ENCODE peak calls at places on chromosomes 1 and 21, in nine cellular contexts. One of them, this sample, is unnamed.

GRCh38 chr1:198890531-198890930 is 251.7 kb downstream of the PTPRC start:
- DNase-seq in HCEC 1CT: peak; percentile 31
- DNase-seq in ascending aorta: no peak
- DNase-seq in mucosa of gallbladder: no peak
- DNase-seq in NCI-H774: no peak
- DNase-seq in RKO: no peak
- DNase-seq in GM12891: no peak
- DNase-seq in SK-MEL-5: no peak
- DNase-seq in B cell: no peak
- DNase-seq in this sample: no peak

GRCh38 chr1:238409191-238409846 is 518.6 kb upstream of the ZP4 start:
- DNase-seq in mucosa of gallbladder: no peak
- DNase-seq in SK-MEL-5: peak; percentile 89
- DNase-seq in NCI-H774: no peak
- DNase-seq in RKO: peak; percentile 3
- DNase-seq in ascending aorta: no peak
- DNase-seq in HCEC 1CT: peak; percentile 36
- DNase-seq in B cell: no peak
- DNase-seq in GM12891: no peak
- DNase-seq in this sample: no peak

GRCh38 chr21:37452222-37452621 is 85.6 kb downstream of the DYRK1A start:
- DNase-seq in mucosa of gallbladder: no peak
- DNase-seq in ascending aorta: peak; percentile 85
- DNase-seq in SK-MEL-5: no peak
- DNase-seq in HCEC 1CT: peak; percentile 89
- DNase-seq in NCI-H774: no peak
- DNase-seq in GM12891: no peak
- DNase-seq in B cell: no peak
- DNase-seq in RKO: no peak
- DNase-seq in this sample: no peak

GRCh38 chr1:239155466-239155865 is 230.9 kb upstream of the CHRM3 start:
- DNase-seq in SK-MEL-5: no peak
- DNase-seq in mucosa of gallbladder: no peak
- DNase-seq in RKO: no peak
- DNase-seq in HCEC 1CT: no peak
- DNase-seq in ascending aorta: no peak
- DNase-seq in NCI-H774: no peak
- DNase-seq in B cell: no peak
- DNase-seq in GM12891: no peak
- DNase-seq in this sample: no peak

GRCh38 chr1:5455056-5455455 is 537.2 kb downstream of the NPHP4 start:
- DNase-seq in B cell: no peak
- DNase-seq in GM12891: no peak
- DNase-seq in SK-MEL-5: no peak
- DNase-seq in HCEC 1CT: no peak
- DNase-seq in mucosa of gallbladder: no peak
- DNase-seq in NCI-H774: no peak
- DNase-seq in ascending aorta: no peak
- DNase-seq in RKO: peak; percentile 1
- DNase-seq in this sample: no peak

GRCh38 chr1:151530461-151530860 is 9.6 kb upstream of the TUFT1 start:
- DNase-seq in ascending aorta: no peak
- DNase-seq in NCI-H774: no peak
- DNase-seq in mucosa of gallbladder: no peak
- DNase-seq in B cell: no peak
- DNase-seq in GM12891: no peak
- DNase-seq in RKO: no peak
- DNase-seq in SK-MEL-5: no peak
- DNase-seq in HCEC 1CT: no peak
- DNase-seq in this sample: no peak

GRCh38 chr1:26530898-26531598 is 1.5 kb downstream of the RPS6KA1 start:
- DNase-seq in HCEC 1CT: peak; percentile 32
- DNase-seq in ascending aorta: no peak
- DNase-seq in NCI-H774: peak; percentile 2
- DNase-seq in mucosa of gallbladder: peak; percentile 52
- DNase-seq in B cell: no peak
- DNase-seq in SK-MEL-5: no peak
- DNase-seq in GM12891: no peak
- DNase-seq in RKO: peak; percentile 83
- DNase-seq in this sample: no peak

GRCh38 chr21:32411366-32412161 is 942 bp upstream of the EVA1C start:
- DNase-seq in RKO: peak; percentile 76
- DNase-seq in GM12891: no peak
- DNase-seq in HCEC 1CT: peak; percentile 59
- DNase-seq in NCI-H774: peak; percentile 52
- DNase-seq in B cell: no peak
- DNase-seq in mucosa of gallbladder: peak; percentile 90
- DNase-seq in SK-MEL-5: no peak
- DNase-seq in ascending aorta: peak; percentile 97
- DNase-seq in this sample: no peak

GRCh38 chr1:163826500-163826899 is 504.7 kb downstream of the NUF2 start:
- DNase-seq in GM12891: no peak
- DNase-seq in SK-MEL-5: no peak
- DNase-seq in HCEC 1CT: no peak
- DNase-seq in mucosa of gallbladder: no peak
- DNase-seq in B cell: no peak
- DNase-seq in NCI-H774: peak; percentile 88
- DNase-seq in RKO: no peak
- DNase-seq in ascending aorta: no peak
- DNase-seq in this sample: no peak

GRCh38 chr1:39646232-39647081 is 7.0 kb upstream of the HEYL start:
- DNase-seq in RKO: no peak
- DNase-seq in HCEC 1CT: peak; percentile 32
- DNase-seq in ascending aorta: peak; percentile 76
- DNase-seq in GM12891: no peak
- DNase-seq in B cell: no peak
- DNase-seq in mucosa of gallbladder: peak; percentile 64
- DNase-seq in SK-MEL-5: peak; percentile 43
- DNase-seq in NCI-H774: no peak
- DNase-seq in this sample: no peak

GRCh38 chr1:16724718-16725438 is 15.4 kb upstream of the RNU1-4 start:
- DNase-seq in ascending aorta: peak; percentile 68
- DNase-seq in NCI-H774: no peak
- DNase-seq in SK-MEL-5: no peak
- DNase-seq in GM12891: no peak
- DNase-seq in RKO: no peak
- DNase-seq in mucosa of gallbladder: peak; percentile 14
- DNase-seq in B cell: no peak
- DNase-seq in HCEC 1CT: no peak
- DNase-seq in this sample: no peak

GRCh38 chr1:239125027-239125426 is 261.3 kb upstream of the CHRM3 start:
- DNase-seq in HCEC 1CT: no peak
- DNase-seq in SK-MEL-5: no peak
- DNase-seq in B cell: no peak
- DNase-seq in ascending aorta: no peak
- DNase-seq in NCI-H774: no peak
- DNase-seq in RKO: no peak
- DNase-seq in GM12891: no peak
- DNase-seq in mucosa of gallbladder: no peak
- DNase-seq in this sample: no peak

GRCh38 chr1:222266223-222267215 is 281.4 kb downstream of the HHIPL2 start:
- DNase-seq in SK-MEL-5: no peak
- DNase-seq in mucosa of gallbladder: no peak
- DNase-seq in NCI-H774: no peak
- DNase-seq in ascending aorta: no peak
- DNase-seq in HCEC 1CT: no peak
- DNase-seq in B cell: no peak
- DNase-seq in RKO: no peak
- DNase-seq in GM12891: no peak
- DNase-seq in this sample: no peak

GRCh38 chr1:66266350-66266749 is 267.6 kb upstream of the SGIP1 start:
- DNase-seq in B cell: no peak
- DNase-seq in RKO: peak; percentile 51
- DNase-seq in NCI-H774: peak; percentile 51
- DNase-seq in GM12891: no peak
- DNase-seq in HCEC 1CT: no peak
- DNase-seq in mucosa of gallbladder: no peak
- DNase-seq in ascending aorta: no peak
- DNase-seq in SK-MEL-5: no peak
- DNase-seq in this sample: no peak

GRCh38 chr1:201888282-201889033 is at the start of gene SHISA4:
- DNase-seq in NCI-H774: peak; percentile 70
- DNase-seq in RKO: peak; percentile 66
- DNase-seq in B cell: no peak
- DNase-seq in SK-MEL-5: peak; percentile 80
- DNase-seq in ascending aorta: peak; percentile 96
- DNase-seq in HCEC 1CT: peak; percentile 42
- DNase-seq in mucosa of gallbladder: peak; percentile 58
- DNase-seq in GM12891: peak; percentile 47
- DNase-seq in this sample: no peak

GRCh38 chr1:205943245-205943644 is at the start of gene SLC26A9:
- DNase-seq in ascending aorta: no peak
- DNase-seq in GM12891: no peak
- DNase-seq in SK-MEL-5: no peak
- DNase-seq in RKO: no peak
- DNase-seq in HCEC 1CT: no peak
- DNase-seq in NCI-H774: no peak
- DNase-seq in mucosa of gallbladder: no peak
- DNase-seq in B cell: no peak
- DNase-seq in this sample: no peak

GRCh38 chr1:97461782-97462181 is 459.1 kb downstream of the DPYD start:
- DNase-seq in RKO: no peak
- DNase-seq in NCI-H774: no peak
- DNase-seq in B cell: no peak
- DNase-seq in GM12891: no peak
- DNase-seq in ascending aorta: no peak
- DNase-seq in SK-MEL-5: peak; percentile 1
- DNase-seq in mucosa of gallbladder: no peak
- DNase-seq in HCEC 1CT: no peak
- DNase-seq in this sample: no peak

GRCh38 chr1:204493145-204493881 is 1.3 kb downstream of the PIK3C2B start:
- DNase-seq in HCEC 1CT: no peak
- DNase-seq in NCI-H774: no peak
- DNase-seq in RKO: peak; percentile 53
- DNase-seq in mucosa of gallbladder: peak; percentile 84
- DNase-seq in SK-MEL-5: no peak
- DNase-seq in ascending aorta: peak; percentile 82
- DNase-seq in GM12891: no peak
- DNase-seq in B cell: no peak
- DNase-seq in this sample: no peak

GRCh38 chr1:201348211-201348566 is 29.3 kb downstream of the TNNT2 start:
- DNase-seq in NCI-H774: peak; percentile 1
- DNase-seq in ascending aorta: no peak
- DNase-seq in GM12891: peak; percentile 52
- DNase-seq in mucosa of gallbladder: peak; percentile 32
- DNase-seq in B cell: no peak
- DNase-seq in RKO: peak; percentile 50
- DNase-seq in SK-MEL-5: peak; percentile 64
- DNase-seq in HCEC 1CT: peak; percentile 51
- DNase-seq in this sample: no peak

GRCh38 chr1:30514945-30515344 is 208.4 kb downstream of the MATN1 start:
- DNase-seq in NCI-H774: no peak
- DNase-seq in mucosa of gallbladder: no peak
- DNase-seq in GM12891: no peak
- DNase-seq in ascending aorta: no peak
- DNase-seq in HCEC 1CT: no peak
- DNase-seq in B cell: no peak
- DNase-seq in SK-MEL-5: no peak
- DNase-seq in RKO: no peak
- DNase-seq in this sample: no peak

GRCh38 chr1:196466656-196467055 is 141.6 kb downstream of the KCNT2 start:
- DNase-seq in mucosa of gallbladder: no peak
- DNase-seq in HCEC 1CT: peak; percentile 88
- DNase-seq in RKO: peak; percentile 16
- DNase-seq in NCI-H774: no peak
- DNase-seq in SK-MEL-5: no peak
- DNase-seq in GM12891: no peak
- DNase-seq in ascending aorta: no peak
- DNase-seq in B cell: no peak
- DNase-seq in this sample: no peak

GRCh38 chr21:38955495-38955894 is 149.8 kb downstream of the ETS2 start:
- DNase-seq in B cell: no peak
- DNase-seq in ascending aorta: no peak
- DNase-seq in GM12891: no peak
- DNase-seq in mucosa of gallbladder: no peak
- DNase-seq in RKO: peak; percentile 52
- DNase-seq in NCI-H774: no peak
- DNase-seq in HCEC 1CT: peak; percentile 80
- DNase-seq in SK-MEL-5: no peak
- DNase-seq in this sample: no peak

GRCh38 chr1:182575540-182576149 is 13.4 kb downstream of the RNASEL start:
- DNase-seq in RKO: no peak
- DNase-seq in GM12891: no peak
- DNase-seq in ascending aorta: no peak
- DNase-seq in SK-MEL-5: no peak
- DNase-seq in B cell: no peak
- DNase-seq in mucosa of gallbladder: no peak
- DNase-seq in HCEC 1CT: peak; percentile 65
- DNase-seq in NCI-H774: no peak
- DNase-seq in this sample: no peak